ENCODE peak calls at places on chromosomes 11 and 22, in eight cellular contexts. D is transverse colon, I is sigmoid colon, W is H1, F is stomach, V is HepG2, Z is suprapubic skin, N is upper lobe of left lung. L is an unnamed sample. For H3K36me3, the result is how much of the 10 kb centered on the place peaks cover.

GRCh38 chr11:44622721-44623258 is 57.3 kb downstream of the CD82 start:
- DNase-seq in D (no peak), I (peak), W (no peak), F (peak), V (no peak), Z (peak), N (peak), L (peak)

GRCh38 chr22:50641696-50642607 is 14.0 kb upstream of the ARSA start:
- DNase-seq in D (no peak), I (peak), W (peak), F (no peak), V (peak), Z (no peak), N (peak), L (no peak)

GRCh38 chr11:292211-293121 is 3.5 kb downstream of the PGGHG start:
- DNase-seq in D (no peak), I (peak), W (no peak), F (no peak), V (no peak), Z (peak), N (no peak), L (no peak)

GRCh38 chr11:74551754-74552145 is 40.6 kb upstream of the POLD3 start:
- DNase-seq in D (no peak), I (no peak), W (no peak), F (no peak), V (no peak), Z (no peak), N (no peak), L (no peak)

GRCh38 chr22:19460036-19460435 is 12.5 kb upstream of the C22orf39 start:
- DNase-seq in D (no peak), I (no peak), W (no peak), F (no peak), V (no peak), Z (no peak), N (no peak), L (no peak)

GRCh38 chr22:29520851-29521250 is 32.7 kb downstream of the THOC5 start:
- DNase-seq in D (no peak), I (no peak), W (no peak), F (no peak), V (no peak), Z (no peak), N (no peak), L (no peak)

GRCh38 chr11:61162092-61162935 is 1.1 kb upstream of the VPS37C start:
- DNase-seq in D (peak), I (peak), W (no peak), F (peak), V (peak), Z (peak), N (peak), L (no peak)

GRCh38 chr11:61022311-61023085 is 51.0 kb downstream of the CD6 start:
- DNase-seq in D (no peak), I (peak), W (no peak), F (no peak), V (no peak), Z (no peak), N (no peak), L (no peak)

GRCh38 chr22:35580351-35581022 is 36.6 kb downstream of the MB start:
- DNase-seq in D (no peak), I (no peak), W (no peak), F (no peak), V (no peak), Z (no peak), N (no peak), L (no peak)

GRCh38 chr11:45736424-45736823 is 68.5 kb upstream of the SLC35C1 start:
- DNase-seq in D (no peak), I (peak), W (no peak), F (no peak), V (peak), Z (no peak), N (peak), L (no peak)

GRCh38 chr11:93197383-93198220 is at the start of gene SLC36A4:
- DNase-seq in D (peak), I (peak), W (peak), F (peak), V (peak), Z (peak), N (peak), L (peak)

GRCh38 chr11:64140101-64140500 is 25.8 kb downstream of the MACROD1 start:
- DNase-seq in D (no peak), I (no peak), W (no peak), F (no peak), V (no peak), Z (no peak), N (no peak), L (no peak)

GRCh38 chr11:131682373-131683015 is 312.1 kb downstream of the NTM start:
- DNase-seq in D (no peak), I (no peak), W (no peak), F (no peak), V (no peak), Z (no peak), N (no peak), L (no peak)

GRCh38 chr22:49284389-49284788 is 543.3 kb downstream of the BRD1 start:
- DNase-seq in D (no peak), I (peak), W (no peak), F (no peak), V (no peak), Z (no peak), N (no peak), L (no peak)

GRCh38 chr11:46391186-46391577 is 394 bp downstream of the CHRM4 start:
- DNase-seq in D (no peak), I (no peak), W (no peak), F (no peak), V (no peak), Z (no peak), N (no peak), L (no peak)

GRCh38 chr11:12787847-12788246 is 113.6 kb downstream of the TEAD1 start:
- DNase-seq in D (no peak), I (no peak), W (no peak), F (no peak), V (no peak), Z (no peak), N (no peak), L (no peak)

GRCh38 chr22:43106302-43106701 is 4.2 kb upstream of the BIK start:
- DNase-seq in D (no peak), I (no peak), W (no peak), F (no peak), V (no peak), Z (no peak), N (no peak), L (no peak)

GRCh38 chr22:30824096-30824495 is 129.4 kb downstream of the OSBP2 start:
- DNase-seq in D (no peak), I (peak), W (no peak), F (no peak), V (no peak), Z (no peak), N (no peak), L (no peak)
- H3K36me3 ChIP-seq in D (under half), I (under half), W (under half), F (under half), V (under half), Z (under half), N (under half), L (under half)

GRCh38 chr22:45754822-45755221 is 83.2 kb downstream of the ATXN10 start:
- DNase-seq in D (no peak), I (peak), W (no peak), F (no peak), V (no peak), Z (no peak), N (peak), L (no peak)

GRCh38 chr22:45756558-45756957 is 84.9 kb downstream of the ATXN10 start:
- DNase-seq in D (no peak), I (no peak), W (no peak), F (no peak), V (no peak), Z (no peak), N (no peak), L (no peak)

GRCh38 chr22:45758603-45759002 is 87.0 kb downstream of the ATXN10 start:
- DNase-seq in D (no peak), I (no peak), W (no peak), F (no peak), V (no peak), Z (no peak), N (no peak), L (no peak)

GRCh38 chr22:45757936-45758335 is 86.3 kb downstream of the ATXN10 start:
- DNase-seq in D (no peak), I (no peak), W (no peak), F (no peak), V (no peak), Z (no peak), N (no peak), L (no peak)

GRCh38 chr22:45757068-45757467 is 85.4 kb downstream of the ATXN10 start:
- DNase-seq in D (no peak), I (peak), W (peak), F (no peak), V (no peak), Z (no peak), N (peak), L (no peak)
- TF ChIP-seq EP300 in D (no peak), I (no peak), W (no peak), F (no peak), V (no peak), Z (no peak), N (no peak), L (no peak)

GRCh38 chr11:68030318-68031135 is at the start of gene NDUFS8:
- DNase-seq in D (peak), I (peak), W (peak), F (peak), V (peak), Z (peak), N (peak), L (peak)
- TF ChIP-seq POLR2AphosphoS5 in D (peak), I (peak), W (peak), F (peak), V (peak), Z (peak), N (peak), L (peak)

GRCh38 chr11:128718064-128718463 is 24.2 kb downstream of the FLI1 start:
- DNase-seq in D (no peak), I (no peak), W (no peak), F (no peak), V (no peak), Z (no peak), N (no peak), L (no peak)
- H3K36me3 ChIP-seq in D (under half), I (under half), W (under half), F (under half), V (under half), Z (under half), N (under half), L (under half)